ENCODE peak calls at places on chromosome 15, in ten cellular contexts. D, O, A, T, G, S, Y, Z, H and I are unnamed samples.

GRCh38 chr15:55770261-55770660 is 27.3 kb upstream of the PRTG start:
- DNase-seq in D (peak; percentile 20), O (no peak), A (no peak), T (no peak), G (no peak), S (no peak), Y (no peak), Z (no peak), H (no peak), I (no peak)

GRCh38 chr15:39213385-39213840 is 367.5 kb upstream of the THBS1 start:
- DNase-seq in D (peak; percentile 99), O (peak; percentile 51), A (no peak), T (peak; percentile 26), G (peak; percentile 71), S (no peak), Y (no peak), Z (no peak), H (no peak), I (peak; percentile 47)

GRCh38 chr15:80159811-80160569 is 7.2 kb downstream of the FAH start:
- DNase-seq in D (peak; percentile 46), O (no peak), A (no peak), T (no peak), G (no peak), S (no peak), Y (no peak), Z (no peak), H (no peak), I (peak; percentile 92)

GRCh38 chr15:81292516-81293001 is 31.4 kb downstream of the STARD5 start:
- DNase-seq in D (no peak), O (no peak), A (no peak), T (no peak), G (no peak), S (no peak), Y (peak; percentile 63), Z (no peak), H (no peak), I (no peak)

GRCh38 chr15:92421980-92422379 is 28.3 kb downstream of the ST8SIA2 start:
- DNase-seq in D (peak; percentile 14), O (no peak), A (no peak), T (no peak), G (no peak), S (no peak), Y (no peak), Z (no peak), H (no peak), I (no peak)

GRCh38 chr15:32718822-32719716 is 1.3 kb downstream of the GREM1 start:
- DNase-seq in D (no peak), O (no peak), A (no peak), T (no peak), G (no peak), S (peak; percentile 27), Y (no peak), Z (no peak), H (no peak), I (peak; percentile 33)

GRCh38 chr15:77811270-77811669 is 178.6 kb upstream of the LINGO1 start:
- DNase-seq in D (no peak), O (no peak), A (no peak), T (no peak), G (no peak), S (no peak), Y (no peak), Z (no peak), H (no peak), I (no peak)

GRCh38 chr15:87939838-87940457 is 316.6 kb downstream of the NTRK3 start:
- DNase-seq in D (no peak), O (no peak), A (no peak), T (no peak), G (no peak), S (no peak), Y (no peak), Z (no peak), H (no peak), I (no peak)

GRCh38 chr15:43777293-43777819 is 590 bp upstream of the ELL3 start:
- DNase-seq in D (peak; percentile 55), O (peak; percentile 88), A (peak; percentile 87), T (peak; percentile 80), G (peak; percentile 80), S (peak; percentile 85), Y (peak; percentile 86), Z (peak; percentile 43), H (no peak), I (peak; percentile 85)

GRCh38 chr15:60460931-60461330 is 18.0 kb downstream of the ICE2 start:
- DNase-seq in D (peak; percentile 24), O (no peak), A (no peak), T (no peak), G (no peak), S (no peak), Y (no peak), Z (no peak), H (no peak), I (no peak)

GRCh38 chr15:42456971-42457370 is 34.0 kb downstream of the ZNF106 start:
- DNase-seq in D (no peak), O (peak; percentile 51), A (no peak), T (no peak), G (no peak), S (no peak), Y (no peak), Z (no peak), H (no peak), I (no peak)

GRCh38 chr15:34318277-34319079 is 19.1 kb downstream of the SLC12A6 start:
- DNase-seq in D (peak; percentile 68), O (peak; percentile 79), A (no peak), T (peak; percentile 29), G (peak; percentile 79), S (peak; percentile 68), Y (peak; percentile 24), Z (no peak), H (no peak), I (peak; percentile 16)
- H3K4me3 ChIP-seq in D (peak overlapping the region; percentile 46), O (peak overlapping the region; percentile 50), A (peak overlapping the region; percentile 55), T (peak overlapping the region; percentile 50), G (peak overlapping the region; percentile 58), S (peak overlapping the region; percentile 44), Y (peak overlapping the region; percentile 55), Z (peak overlapping the region; percentile 67), H (peak overlapping the region; percentile 55), I (peak overlapping the region; percentile 34)

DNA sequence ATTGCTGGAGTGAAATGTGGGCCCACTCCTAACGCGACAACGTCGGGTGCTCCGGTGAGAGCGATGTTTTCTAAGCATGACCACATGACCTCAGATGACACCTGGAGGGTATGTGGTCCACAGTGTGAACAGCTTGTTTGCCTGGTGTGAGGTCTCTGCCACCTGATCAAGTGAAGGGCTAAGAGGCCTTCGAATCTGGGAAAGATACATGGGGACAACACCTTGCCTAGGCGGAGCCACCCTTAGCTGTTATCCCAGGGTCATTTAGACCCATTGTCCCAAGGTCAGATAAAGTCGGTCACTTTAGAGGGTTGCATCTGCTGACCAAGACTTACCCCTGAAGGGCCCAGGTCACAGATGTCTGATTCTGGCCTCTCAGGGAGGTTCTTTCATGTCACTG is 34.9 kb upstream of the ALDH1A3 start:
- DNase-seq in D (no peak), O (no peak), A (no peak), T (no peak), G (no peak), S (no peak), Y (no peak), Z (no peak), H (no peak), I (no peak)
- H3K27me3 ChIP-seq in D (no peaks in the 10 kb centered on the region), O (no peaks in the 10 kb centered on the region), A (peaks cover under 1% of the 10 kb centered on the region), T (no peaks in the 10 kb centered on the region), G (no peaks in the 10 kb centered on the region), S (no peaks in the 10 kb centered on the region), Y (no peaks in the 10 kb centered on the region), Z (peaks cover 4% of the 10 kb centered on the region), H (peaks cover 5% of the 10 kb centered on the region), I (no peaks in the 10 kb centered on the region)

GRCh38 chr15:90953947-90954711 is 555 bp upstream of the RCCD1 start:
- DNase-seq in D (no peak), O (no peak), A (no peak), T (no peak), G (no peak), S (no peak), Y (no peak), Z (no peak), H (no peak), I (no peak)

GRCh38 chr15:90954712-90955671 is at the start of gene RCCD1:
- DNase-seq in D (peak; percentile 93), O (peak; percentile 97), A (peak; percentile 98), T (peak; percentile 93), G (peak; percentile 97), S (peak; percentile 96), Y (peak; percentile 85), Z (peak; percentile 91), H (peak; percentile 64), I (peak; percentile 97)

GRCh38 chr15:90956551-90957104 is 1.9 kb downstream of the RCCD1 start:
- DNase-seq in D (peak; percentile 70), O (peak; percentile 89), A (peak; percentile 91), T (peak; percentile 88), G (peak; percentile 74), S (peak; percentile 70), Y (peak; percentile 39), Z (peak; percentile 66), H (no peak), I (no peak)

GRCh38 chr15:90957105-90957790 is 2.6 kb downstream of the RCCD1 start:
- DNase-seq in D (peak; percentile 39), O (peak; percentile 51), A (no peak), T (peak; percentile 54), G (no peak), S (no peak), Y (no peak), Z (no peak), H (no peak), I (no peak)

DNA sequence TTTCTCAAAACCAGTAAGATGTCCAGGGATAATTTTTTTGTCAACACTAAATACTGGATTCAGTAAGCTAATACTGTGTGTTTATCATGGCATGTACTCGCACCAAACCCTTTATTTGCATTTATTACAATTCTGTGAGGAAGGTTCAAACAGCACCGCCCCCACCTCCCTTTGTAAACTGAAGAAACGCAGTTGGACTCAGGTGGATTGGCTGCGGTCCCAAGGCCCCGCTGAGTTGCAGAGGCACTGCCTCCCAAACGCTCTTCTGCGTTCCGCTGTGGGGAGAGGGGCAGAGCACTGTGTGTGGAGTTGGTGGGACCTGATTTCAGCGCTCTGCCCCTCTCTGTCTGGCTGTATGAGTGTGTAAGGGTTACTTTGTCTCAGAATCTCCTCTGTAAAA is 1.2 kb downstream of the RCCD1 start:
- DNase-seq in D (no peak), O (peak; percentile 55), A (no peak), T (no peak), G (no peak), S (peak; percentile 69), Y (no peak), Z (no peak), H (no peak), I (no peak)
- H3K4me3 ChIP-seq in D (no peak overlapping the region), O (peak overlapping the region; percentile 76), A (no peak overlapping the region), T (no peak overlapping the region), G (no peak overlapping the region), S (peak overlapping the region; percentile 85), Y (no peak overlapping the region), Z (no peak overlapping the region), H (peak overlapping the region; percentile 83), I (peak overlapping the region; percentile 89)

DNA sequence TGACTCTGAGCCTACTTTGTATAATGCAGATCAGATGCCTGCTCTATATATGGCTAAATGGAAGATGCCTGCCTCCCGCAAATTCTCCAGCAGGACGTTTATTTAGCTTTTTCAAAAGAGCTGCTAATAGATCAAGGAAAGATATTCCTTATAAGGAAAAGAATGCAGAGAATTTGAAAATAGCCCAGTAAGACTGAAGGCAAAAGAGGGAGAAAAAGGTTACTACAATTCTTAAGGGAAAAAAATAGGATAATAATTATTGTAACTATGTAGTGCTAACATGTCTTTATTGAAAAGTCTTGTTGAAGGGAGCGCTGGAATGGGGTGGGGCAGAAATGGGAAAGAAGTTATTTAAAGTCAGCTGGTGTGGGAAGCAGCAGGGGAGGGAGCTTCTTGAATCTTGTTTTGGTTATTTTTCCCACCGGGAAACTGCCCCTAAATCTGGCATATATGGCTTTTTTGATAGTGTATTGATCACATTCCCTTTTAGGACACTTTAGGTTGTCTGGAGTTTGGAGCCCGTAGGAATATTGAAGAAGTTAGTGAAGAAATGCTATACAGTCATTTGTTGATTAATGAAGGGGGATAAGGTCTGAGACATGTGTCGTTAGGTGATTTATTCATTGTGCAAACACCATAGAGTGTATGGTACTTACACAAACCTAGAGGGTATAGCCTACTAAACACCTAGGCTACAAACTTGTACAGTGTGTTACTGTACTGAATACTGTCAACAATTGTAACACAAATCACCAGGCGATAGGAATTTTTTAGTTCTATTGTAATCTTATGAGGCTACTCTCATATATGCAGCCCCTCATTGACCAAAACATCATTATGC is 3.1 kb downstream of the TPM1 start:
- DNase-seq in D (no peak), O (peak; percentile 9), A (no peak), T (no peak), G (no peak), S (no peak), Y (no peak), Z (no peak), H (no peak), I (no peak)
- H3K27me3 ChIP-seq in D (no peaks in the 10 kb centered on the region), O (peaks cover 55% of the 10 kb centered on the region), A (no peaks in the 10 kb centered on the region), T (no peaks in the 10 kb centered on the region), G (no peaks in the 10 kb centered on the region), S (no peaks in the 10 kb centered on the region), Y (peaks cover 39% of the 10 kb centered on the region), Z (peaks cover 8% of the 10 kb centered on the region), H (peaks cover 72% of the 10 kb centered on the region), I (no peaks in the 10 kb centered on the region)